ENCODE peak calls at places on chromosome 5, in five cellular contexts. D, C, R, O and H are unnamed samples. For H3K27me3, the result is how much of the 10 kb centered on the place peaks cover.

GRCh38 chr5:146467729-146468128 is 20.6 kb downstream of the TCERG1 start:
- DNase-seq in D (no peak), C (no peak), R (no peak), O (no peak), H (no peak)

GRCh38 chr5:56476487-56476856 is 243.3 kb upstream of the ANKRD55 start:
- DNase-seq in D (no peak), C (no peak), R (no peak), O (no peak), H (no peak)

GRCh38 chr5:31209341-31209740 is 15.9 kb downstream of the CDH6 start:
- DNase-seq in D (no peak), C (no peak), R (no peak), O (no peak), H (no peak)

GRCh38 chr5:105849701-105850100 is 1821.0 kb downstream of the EFNA5 start:
- DNase-seq in D (no peak), C (no peak), R (no peak), O (no peak), H (no peak)

GRCh38 chr5:19987594-19988345 is at the start of gene CDH18:
- DNase-seq in D (no peak), C (peak), R (peak), O (peak), H (peak)

GRCh38 chr5:163894645-163895044 is 389.2 kb downstream of the MAT2B start:
- DNase-seq in D (no peak), C (peak), R (no peak), O (no peak), H (no peak)

GRCh38 chr5:74392698-74393431 is 247.7 kb downstream of the ENC1 start:
- DNase-seq in D (no peak), C (peak), R (no peak), O (no peak), H (no peak)

GRCh38 chr5:111869681-111870080 is 112.7 kb upstream of the NREP start:
- DNase-seq in D (no peak), C (no peak), R (no peak), O (no peak), H (no peak)

GRCh38 chr5:55773057-55773456 is 35.2 kb downstream of the DDX4 start:
- DNase-seq in D (no peak), C (no peak), R (no peak), O (no peak), H (no peak)

GRCh38 chr5:113119271-113119924 is 142.8 kb downstream of the DCP2 start:
- DNase-seq in D (peak), C (peak), R (peak), O (no peak), H (peak)

GRCh38 chr5:134252671-134253070 is 26.8 kb upstream of the PPP2CA start:
- DNase-seq in D (no peak), C (peak), R (no peak), O (no peak), H (no peak)

GRCh38 chr5:1687301-1687970 is 112.2 kb downstream of the MRPL36 start:
- DNase-seq in D (no peak), C (no peak), R (no peak), O (no peak), H (no peak)

GRCh38 chr5:33091571-33092363 is 349.0 kb upstream of the TARS1 start:
- DNase-seq in D (no peak), C (peak), R (no peak), O (peak), H (no peak)

GRCh38 chr5:173456751-173457171 is 128.5 kb upstream of the STC2 start:
- DNase-seq in D (no peak), C (peak), R (no peak), O (no peak), H (no peak)

GRCh38 chr5:150694638-150695037 is 6.2 kb downstream of the RBM22 start:
- DNase-seq in D (no peak), C (peak), R (no peak), O (no peak), H (no peak)

GRCh38 chr5:77066823-77067442 is 20.2 kb downstream of the ZBED3 start:
- DNase-seq in D (peak), C (peak), R (no peak), O (no peak), H (no peak)

GRCh38 chr5:64331597-64332277 is 166.1 kb downstream of the RNF180 start:
- DNase-seq in D (peak), C (no peak), R (peak), O (no peak), H (no peak)

GRCh38 chr5:172446336-172447051 is 7.8 kb downstream of the SH3PXD2B start:
- DNase-seq in D (peak), C (no peak), R (no peak), O (no peak), H (no peak)

GRCh38 chr5:142618125-142618524 is 67.8 kb downstream of the FGF1 start:
- DNase-seq in D (no peak), C (peak), R (no peak), O (no peak), H (no peak)

GRCh38 chr5:118326496-118327045 is 661.8 kb downstream of the DTWD2 start:
- DNase-seq in D (no peak), C (no peak), R (no peak), O (no peak), H (no peak)

GRCh38 chr5:153835891-153836515 is 202.7 kb downstream of the FAM114A2 start:
- DNase-seq in D (no peak), C (no peak), R (no peak), O (no peak), H (no peak)

GRCh38 chr5:56185777-56186311 is 47.3 kb downstream of the ANKRD55 start:
- DNase-seq in D (no peak), C (no peak), R (no peak), O (no peak), H (no peak)

GRCh38 chr5:14782591-14782990 is 89.0 kb downstream of the ANKH start:
- DNase-seq in D (no peak), C (no peak), R (no peak), O (no peak), H (no peak)

GRCh38 chr5:73104326-73104725 is 16.0 kb upstream of the TMEM171 start:
- DNase-seq in D (no peak), C (no peak), R (no peak), O (no peak), H (no peak)

GRCh38 chr5:9455826-9456434 is 89.9 kb downstream of the SEMA5A start:
- DNase-seq in D (no peak), C (no peak), R (no peak), O (peak), H (no peak)

GRCh38 chr5:10704949-10705621 is 55.9 kb downstream of the DAP start:
- DNase-seq in D (no peak), C (peak), R (no peak), O (no peak), H (no peak)

GRCh38 chr5:106307265-106307664 is 1363.5 kb downstream of the EFNA5 start:
- DNase-seq in D (no peak), C (no peak), R (no peak), O (no peak), H (no peak)

GRCh38 chr5:133531634-133532033 is 80.7 kb downstream of the FSTL4 start:
- DNase-seq in D (no peak), C (peak), R (no peak), O (no peak), H (peak)

GRCh38 chr5:124528838-124529237 is 217.6 kb downstream of the ZNF608 start:
- DNase-seq in D (no peak), C (peak), R (no peak), O (no peak), H (no peak)

GRCh38 chr5:123487298-123487697 is 24.7 kb upstream of the CSNK1G3 start:
- DNase-seq in D (no peak), C (peak), R (no peak), O (no peak), H (no peak)

GRCh38 chr5:168782172-168782571 is 203.0 kb upstream of the PANK3 start:
- DNase-seq in D (no peak), C (no peak), R (no peak), O (peak), H (no peak)

GRCh38 chr5:168778536-168778935 is 199.4 kb upstream of the PANK3 start:
- DNase-seq in D (no peak), C (no peak), R (no peak), O (no peak), H (no peak)

GRCh38 chr5:168777651-168778050 is 198.5 kb upstream of the PANK3 start:
- DNase-seq in D (no peak), C (no peak), R (no peak), O (no peak), H (no peak)

GRCh38 chr5:168780888-168781287 is 201.7 kb upstream of the PANK3 start:
- DNase-seq in D (no peak), C (no peak), R (no peak), O (no peak), H (no peak)

GRCh38 chr5:168779333-168779732 is 200.2 kb upstream of the PANK3 start:
- DNase-seq in D (no peak), C (no peak), R (no peak), O (no peak), H (no peak)
- H3K27me3 ChIP-seq in D (under half), C (under half), R (under half), O (under half), H (under half)

DNA sequence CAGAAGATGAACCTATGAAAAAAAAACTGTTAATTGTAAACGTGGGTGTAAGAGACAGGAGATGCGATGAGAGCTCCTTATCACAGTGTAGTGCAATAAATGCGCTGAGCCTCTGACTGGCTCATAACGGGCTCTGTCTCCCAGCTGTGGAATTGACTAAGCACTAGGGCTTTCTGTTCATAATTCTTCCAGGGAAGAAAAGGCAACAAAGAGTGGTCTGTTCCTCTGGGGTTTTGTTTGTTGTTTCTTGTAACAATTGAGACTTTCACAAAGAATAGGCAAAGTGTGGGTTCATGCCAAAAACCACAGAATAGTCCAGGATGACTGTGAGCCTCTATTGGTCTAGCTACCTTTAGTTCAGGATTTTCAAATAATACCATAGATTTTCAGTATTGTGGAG is 39.4 kb downstream of the UBE2QL1 start:
- DNase-seq in D (no peak), C (no peak), R (no peak), O (no peak), H (peak)
- H3K27ac ChIP-seq in D (no peak), C (no peak), R (no peak), O (no peak), H (no peak)

GRCh38 chr5:140189977-140190867 is 15.2 kb downstream of the CYSTM1 start:
- DNase-seq in D (no peak), C (peak), R (no peak), O (no peak), H (no peak)
- H3K27me3 ChIP-seq in D (under half), C (under half), R (under half), O (under half), H (under half)

GRCh38 chr5:58208674-58209073 is 251.2 kb downstream of the PLK2 start:
- DNase-seq in D (no peak), C (no peak), R (no peak), O (no peak), H (no peak)
- H3K27ac ChIP-seq in D (no peak), C (no peak), R (no peak), O (no peak), H (no peak)

GRCh38 chr5:80037366-80037765 is 2.2 kb downstream of the THBS4 start:
- DNase-seq in D (no peak), C (no peak), R (no peak), O (no peak), H (no peak)
- H3K27me3 ChIP-seq in D (under half), C (half or more), R (under half), O (under half), H (under half)

DNA sequence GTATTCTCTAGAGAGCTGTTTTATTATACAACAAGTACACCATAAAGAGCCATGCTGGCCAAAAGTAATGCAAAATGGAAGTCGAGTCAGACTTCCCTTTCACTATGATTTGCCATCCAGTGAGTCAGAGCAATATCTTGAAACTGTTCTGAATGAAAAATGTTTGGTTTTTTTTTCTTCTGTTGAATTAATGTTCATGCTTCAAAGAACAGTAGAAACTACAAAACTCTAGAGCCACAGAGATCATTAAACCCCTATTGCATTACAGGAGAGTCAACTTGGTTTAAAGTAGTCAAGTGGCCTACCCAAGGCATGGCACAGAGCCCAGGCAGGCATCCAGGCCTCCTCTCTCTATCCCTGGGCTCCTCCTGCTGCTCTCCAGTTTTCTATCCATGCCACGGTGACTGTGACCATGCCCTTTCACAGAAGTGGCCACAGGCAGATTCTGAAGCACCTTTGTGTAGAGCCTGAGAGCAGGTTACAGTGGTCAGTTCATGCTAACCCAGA is 358.9 kb downstream of the DEPDC1B start:
- DNase-seq in D (no peak), C (no peak), R (no peak), O (no peak), H (no peak)
- H3K27ac ChIP-seq in D (peak), C (no peak), R (no peak), O (no peak), H (no peak)

GRCh38 chr5:6496636-6497035 is 48.0 kb downstream of the UBE2QL1 start:
- DNase-seq in D (no peak), C (no peak), R (no peak), O (no peak), H (no peak)

GRCh38 chr5:6496207-6496584 is 47.5 kb downstream of the UBE2QL1 start:
- DNase-seq in D (no peak), C (no peak), R (no peak), O (no peak), H (no peak)

GRCh38 chr5:6493681-6494454 is 45.2 kb downstream of the UBE2QL1 start:
- DNase-seq in D (no peak), C (no peak), R (no peak), O (no peak), H (no peak)

GRCh38 chr5:6497267-6497666 is 48.6 kb downstream of the UBE2QL1 start:
- DNase-seq in D (no peak), C (no peak), R (no peak), O (no peak), H (no peak)

GRCh38 chr5:6495433-6496206 is 47.0 kb downstream of the UBE2QL1 start:
- DNase-seq in D (no peak), C (no peak), R (no peak), O (no peak), H (no peak)
- H3K27me3 ChIP-seq in D (under half), C (under half), R (under half), O (under half), H (under half)